ENCODE peak calls at places on chromosomes 4 and X, in ten cellular contexts. Q is non-pigmented ciliary epithelial cell; M is EL; O is T-helper 2 cell; T is stimulated activated CD4-positive, alpha-beta T cell treated with anti-CD3 and anti-CD28 coated beads, Interleukin-15, amount 100 ng/mL, for 1 hour; X is cardiac muscle cell; U is hippocampal formation; R is MCF 10A; W is stimulated activated naive CD8-positive, alpha-beta T cell treated with anti-CD3 and anti-CD28 coated beads, Interleukin-15, amount 100 ng/mL, for 72 hours; H is suprapubic skin. I is an unnamed sample.

GRCh38 chrX:23504895-23505294 is 162.4 kb upstream of the PRDX4 start:
- DNase-seq in W (no peak), H (no peak), T (no peak), U (no peak), M (no peak), R (no peak), O (no peak), Q (no peak), X (no peak), I (no peak)

GRCh38 chrX:80876877-80877276 is 67.2 kb upstream of the BRWD3 start:
- DNase-seq in M (peak; percentile 15), X (peak; percentile 12), R (peak; percentile 64), H (no peak), O (no peak), Q (peak; percentile 2), U (no peak), T (no peak), W (no peak), I (no peak)

GRCh38 chr4:169270156-169270809 is 473 bp downstream of the SH3RF1 start:
- DNase-seq in H (no peak), Q (no peak), U (peak; percentile 41), M (peak; percentile 42), T (no peak), O (no peak), X (peak; percentile 65), W (peak; percentile 27), R (peak; percentile 54), I (no peak)

GRCh38 chr4:165909947-165910346 is 36.9 kb downstream of the TLL1 start:
- DNase-seq in X (no peak), U (no peak), R (no peak), Q (no peak), M (no peak), T (no peak), O (no peak), H (no peak), W (no peak), I (no peak)

GRCh38 chrX:72081605-72082320 is 50.0 kb downstream of the RTL5 start:
- DNase-seq in Q (no peak), X (peak; percentile 45), R (no peak), T (no peak), O (no peak), H (no peak), W (no peak), U (no peak), M (no peak), I (no peak)

GRCh38 chrX:44873415-44874270 is 655 bp downstream of the KDM6A start:
- DNase-seq in W (peak; percentile 38), M (peak; percentile 40), H (peak; percentile 78), U (peak; percentile 72), T (peak; percentile 14), Q (no peak), R (peak; percentile 65), O (peak; percentile 58), X (peak; percentile 58), I (no peak)

GRCh38 chr4:124060261-124060918 is 652.1 kb downstream of the ANKRD50 start:
- DNase-seq in H (no peak), T (no peak), O (no peak), X (peak; percentile 34), U (peak; percentile 41), R (peak; percentile 45), W (no peak), M (peak; percentile 44), Q (no peak), I (no peak)

GRCh38 chr4:62487016-62487415 is 1286.9 kb downstream of the ADGRL3 start:
- DNase-seq in W (no peak), Q (no peak), T (no peak), M (no peak), H (no peak), O (no peak), U (no peak), R (peak; percentile 68), X (no peak), I (no peak)

GRCh38 chr4:111602848-111603247 is 542.4 kb upstream of the FAM241A start:
- DNase-seq in H (no peak), W (no peak), U (no peak), M (peak; percentile 28), X (no peak), T (no peak), Q (no peak), R (peak; percentile 4), O (no peak), I (no peak)

GRCh38 chrX:1242901-1243402 is 25.7 kb upstream of the CSF2RA start:
- DNase-seq in H (no peak), X (no peak), M (peak; percentile 36), T (no peak), O (no peak), Q (no peak), R (peak; percentile 29), U (no peak), W (no peak), I (no peak)

GRCh38 chrX:135009838-135010237 is 12.5 kb downstream of the RTL8B start:
- DNase-seq in R (no peak), M (no peak), U (no peak), Q (no peak), W (no peak), O (no peak), H (no peak), T (no peak), X (no peak), I (no peak)

GRCh38 chr4:62117879-62118278 is 917.8 kb downstream of the ADGRL3 start:
- DNase-seq in T (no peak), M (no peak), O (no peak), R (no peak), Q (no peak), H (no peak), W (no peak), U (no peak), X (no peak), I (no peak)

GRCh38 chrX:38882894-38883620 is 81.8 kb downstream of the MID1IP1 start:
- DNase-seq in Q (no peak), R (peak; percentile 83), W (no peak), H (no peak), U (no peak), M (peak; percentile 87), O (no peak), X (no peak), T (no peak), I (no peak)

GRCh38 chr4:182367153-182367552 is 124.0 kb downstream of the TENM3 start:
- DNase-seq in U (no peak), R (no peak), H (no peak), X (no peak), O (no peak), M (no peak), W (no peak), T (no peak), Q (no peak), I (no peak)